ENCODE peak calls at places on chromosome 5, in four cellular contexts. L is neuronal stem cell, E is H9, Q is GM23248. H is an unnamed sample.

GRCh38 chr5:5317976-5318375 is 104.5 kb upstream of the ICE1 start:
- DNase-seq in L (no peak), E (no peak), Q (no peak), H (no peak)

GRCh38 chr5:54956922-54957321 is 28.5 kb downstream of the ESM1 start:
- DNase-seq in L (no peak), E (no peak), Q (no peak), H (no peak)

GRCh38 chr5:157267766-157268480 is 2.0 kb downstream of the CYFIP2 start:
- DNase-seq in L (no peak), E (no peak), Q (no peak), H (no peak)

GRCh38 chr5:173714551-173715428 is 98.3 kb upstream of the BOD1 start:
- DNase-seq in L (no peak), E (no peak), Q (peak), H (no peak)

GRCh38 chr5:79133657-79134451 is 22.2 kb downstream of the BHMT start:
- DNase-seq in L (peak), E (peak), Q (peak), H (peak)

GRCh38 chr5:177393206-177393765 is 7.2 kb downstream of the PFN3 start:
- DNase-seq in L (no peak), E (no peak), Q (no peak), H (no peak)

GRCh38 chr5:9712506-9713285 is 82.5 kb upstream of the TAS2R1 start:
- DNase-seq in L (no peak), E (no peak), Q (peak), H (no peak)

GRCh38 chr5:76401801-76402250 is 1.3 kb upstream of the IQGAP2 start:
- DNase-seq in L (no peak), E (no peak), Q (no peak), H (no peak)

GRCh38 chr5:82593481-82593880 is 315.3 kb upstream of the RPS23 start:
- DNase-seq in L (no peak), E (no peak), Q (peak), H (no peak)

GRCh38 chr5:145072880-145073279 is 762.3 kb downstream of the PRELID2 start:
- DNase-seq in L (peak), E (no peak), Q (no peak), H (no peak)

GRCh38 chr5:135058326-135058725 is 24.3 kb upstream of the PITX1 start:
- DNase-seq in L (no peak), E (no peak), Q (no peak), H (no peak)

GRCh38 chr5:10663531-10664183 is 97.4 kb downstream of the DAP start:
- DNase-seq in L (no peak), E (no peak), Q (peak), H (peak)

GRCh38 chr5:135800656-135801055 is 33.8 kb upstream of the SLC25A48 start:
- DNase-seq in L (no peak), E (no peak), Q (no peak), H (no peak)

GRCh38 chr5:133338504-133339355 is 273.6 kb downstream of the FSTL4 start:
- DNase-seq in L (no peak), E (no peak), Q (no peak), H (no peak)

GRCh38 chr5:141003026-141003425 is 36.8 kb downstream of the PCDHAC2 start:
- DNase-seq in L (no peak), E (no peak), Q (no peak), H (no peak)

GRCh38 chr5:136408996-136409395 is 43.7 kb upstream of the TRPC7 start:
- DNase-seq in L (no peak), E (no peak), Q (no peak), H (no peak)

GRCh38 chr5:35230043-35230611 is at the start of gene PRLR:
- DNase-seq in L (no peak), E (peak), Q (peak), H (peak)

GRCh38 chr5:9482381-9482780 is 63.5 kb downstream of the SEMA5A start:
- DNase-seq in L (no peak), E (no peak), Q (no peak), H (no peak)

GRCh38 chr5:50595199-50595598 is 71.2 kb upstream of the PARP8 start:
- DNase-seq in L (no peak), E (no peak), Q (peak), H (no peak)

GRCh38 chr5:74889523-74890105 is 23.4 kb upstream of the FAM169A start:
- DNase-seq in L (no peak), E (no peak), Q (no peak), H (no peak)

GRCh38 chr5:10432059-10433008 is 9.3 kb upstream of the ROPN1L start:
- DNase-seq in L (no peak), E (no peak), Q (no peak), H (no peak)

GRCh38 chr5:15206133-15206532 is 293.8 kb upstream of the FBXL7 start:
- DNase-seq in L (no peak), E (no peak), Q (no peak), H (no peak)

GRCh38 chr5:95930541-95930940 is 31.1 kb downstream of the ELL2 start:
- DNase-seq in L (no peak), E (no peak), Q (peak), H (no peak)

GRCh38 chr5:144460608-144461007 is 289.9 kb downstream of the KCTD16 start:
- DNase-seq in L (no peak), E (no peak), Q (no peak), H (no peak)

GRCh38 chr5:173055722-173055982 is 500 bp upstream of the CREBRF start:
- DNase-seq in L (no peak), E (no peak), Q (peak), H (peak)

GRCh38 chr5:144237851-144238250 is 67.2 kb downstream of the KCTD16 start:
- DNase-seq in L (no peak), E (no peak), Q (peak), H (no peak)

GRCh38 chr5:52443187-52443586 is 344.5 kb upstream of the ITGA1 start:
- DNase-seq in L (no peak), E (no peak), Q (no peak), H (no peak)

GRCh38 chr5:96315431-96315830 is 117.6 kb downstream of the PCSK1 start:
- DNase-seq in L (no peak), E (no peak), Q (no peak), H (no peak)

GRCh38 chr5:142617416-142617815 is 68.5 kb downstream of the FGF1 start:
- DNase-seq in L (no peak), E (no peak), Q (no peak), H (no peak)
- H2AFZ ChIP-seq in L (no peak), E (no peak), Q (no peak), H (no peak)

DNA sequence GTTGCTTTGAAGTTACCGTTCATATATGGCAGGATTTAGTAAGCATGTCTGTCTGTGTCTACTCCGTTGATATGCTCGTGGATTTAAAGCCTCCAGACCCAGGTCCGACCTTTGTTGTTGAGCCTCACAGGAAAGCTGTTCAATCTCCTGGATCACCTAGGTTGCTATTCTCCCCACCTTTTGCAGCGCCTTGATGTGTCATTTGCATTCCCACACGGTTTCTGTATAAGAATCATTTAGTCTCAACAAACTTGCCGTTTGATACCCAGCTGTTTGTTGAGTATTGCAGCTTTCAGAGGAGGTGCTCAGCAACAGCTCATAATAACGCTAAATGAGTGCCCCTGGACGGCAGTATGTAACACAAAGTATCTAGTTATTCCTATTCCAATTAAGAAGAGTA is 1.2 kb upstream of the ADGRV1 start:
- DNase-seq in L (peak), E (no peak), Q (no peak), H (no peak)
- H2AFZ ChIP-seq in L (peak), E (no peak), Q (no peak), H (no peak)

DNA sequence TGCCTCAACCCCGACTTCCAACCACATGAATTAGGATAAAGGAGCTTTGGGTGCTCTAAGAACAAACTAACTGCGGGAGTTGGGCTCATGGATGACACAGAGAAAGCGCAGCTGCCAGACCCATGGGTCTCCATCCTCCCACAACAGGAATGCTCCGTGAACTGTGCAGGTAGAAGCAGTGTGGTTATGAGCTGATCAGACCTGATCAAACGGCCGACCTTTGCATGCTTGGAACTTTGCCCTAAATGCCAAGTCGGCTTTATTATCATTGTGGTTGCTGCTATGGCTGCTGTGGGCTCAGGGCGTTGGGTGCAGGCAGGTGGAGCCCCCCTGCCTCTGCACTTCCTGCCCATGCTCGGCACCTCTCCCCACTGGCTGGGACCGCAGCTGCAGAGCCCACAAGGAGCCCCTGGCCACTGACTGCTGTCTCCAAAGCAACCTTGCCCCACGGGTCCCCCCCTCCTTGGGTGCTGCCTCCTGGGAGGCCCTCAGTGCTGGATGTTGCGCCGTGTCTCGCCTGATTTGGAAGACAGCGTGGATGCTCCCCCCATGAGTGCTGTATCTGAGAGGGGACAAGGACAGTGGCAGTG is 2.6 kb upstream of the SLC6A3 start:
- DNase-seq in L (no peak), E (no peak), Q (no peak), H (no peak)
- H2AFZ ChIP-seq in L (no peak), E (no peak), Q (no peak), H (no peak)

GRCh38 chr5:87195616-87196015 is 72.1 kb upstream of the RASA1 start:
- DNase-seq in L (no peak), E (no peak), Q (peak), H (no peak)

GRCh38 chr5:87190687-87191086 is 77.0 kb upstream of the RASA1 start:
- DNase-seq in L (no peak), E (no peak), Q (no peak), H (no peak)

GRCh38 chr5:87190041-87190440 is 77.6 kb upstream of the RASA1 start:
- DNase-seq in L (no peak), E (no peak), Q (no peak), H (no peak)

GRCh38 chr5:87191645-87192044 is 76.0 kb upstream of the RASA1 start:
- DNase-seq in L (no peak), E (no peak), Q (no peak), H (no peak)

GRCh38 chr5:87195104-87195581 is 72.5 kb upstream of the RASA1 start:
- DNase-seq in L (no peak), E (no peak), Q (peak), H (no peak)
- H2AFZ ChIP-seq in L (no peak), E (no peak), Q (peak), H (no peak)

GRCh38 chr5:67520161-67520886 is 323.7 kb upstream of the CD180 start:
- DNase-seq in L (no peak), E (no peak), Q (no peak), H (no peak)
- H2AFZ ChIP-seq in L (peak), E (no peak), Q (no peak), H (no peak)

GRCh38 chr5:112141582-112141981 is 277.5 kb downstream of the EPB41L4A start:
- DNase-seq in L (no peak), E (no peak), Q (no peak), H (no peak)
- H2AFZ ChIP-seq in L (peak), E (no peak), Q (no peak), H (no peak)

DNA sequence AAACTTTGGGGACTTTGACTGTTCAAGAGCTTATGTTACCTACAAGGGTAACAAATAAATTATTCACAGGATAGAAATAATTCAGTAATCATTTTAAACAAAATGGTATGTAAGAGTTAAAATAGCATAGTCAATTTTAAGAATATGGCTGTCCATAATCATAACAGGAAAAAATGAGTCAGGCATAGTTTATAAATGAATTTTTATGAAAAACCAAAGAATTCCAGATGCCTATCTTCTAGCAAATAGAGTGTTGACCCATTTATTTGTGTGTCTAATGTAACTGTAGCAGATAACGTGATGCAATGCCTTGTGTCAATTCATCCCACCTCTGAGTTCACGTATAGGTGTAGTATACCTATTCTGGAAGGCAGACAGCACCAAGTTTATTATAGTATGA is 169.7 kb upstream of the CDH9 start:
- DNase-seq in L (no peak), E (no peak), Q (no peak), H (no peak)
- H2AFZ ChIP-seq in L (no peak), E (no peak), Q (no peak), H (no peak)

GRCh38 chr5:150904479-150905311 is at the start of gene ZNF300:
- DNase-seq in L (peak), E (peak), Q (peak), H (peak)
- H2AFZ ChIP-seq in L (peak), E (peak), Q (peak), H (peak)

GRCh38 chr5:107310181-107310580 is 360.6 kb downstream of the EFNA5 start:
- DNase-seq in L (no peak), E (no peak), Q (no peak), H (no peak)

GRCh38 chr5:107313921-107314320 is 356.8 kb downstream of the EFNA5 start:
- DNase-seq in L (no peak), E (no peak), Q (no peak), H (no peak)

GRCh38 chr5:107319921-107320320 is 350.8 kb downstream of the EFNA5 start:
- DNase-seq in L (no peak), E (no peak), Q (no peak), H (no peak)

GRCh38 chr5:107313098-107313497 is 357.6 kb downstream of the EFNA5 start:
- DNase-seq in L (no peak), E (no peak), Q (no peak), H (no peak)

DNA sequence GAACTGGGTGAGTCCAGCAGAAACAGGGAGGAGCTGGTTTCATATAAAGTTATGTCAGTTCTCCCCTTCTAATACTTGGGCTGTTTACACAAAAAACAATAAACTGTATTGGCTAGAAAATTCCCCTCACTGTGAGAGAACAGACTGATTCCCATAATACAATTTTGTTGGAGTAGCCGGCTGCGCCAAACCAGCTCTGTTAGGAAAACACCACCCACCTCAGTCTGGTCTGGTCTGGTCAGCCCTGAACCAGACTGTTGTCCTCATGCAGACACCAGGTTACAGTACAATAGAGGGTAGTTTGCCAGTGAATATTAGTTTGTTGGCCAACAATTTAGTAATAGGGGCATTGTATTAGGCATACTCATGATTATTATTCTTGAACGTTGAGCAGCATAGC is 356.4 kb downstream of the EFNA5 start:
- DNase-seq in L (no peak), E (no peak), Q (no peak), H (no peak)
- H2AFZ ChIP-seq in L (peak), E (no peak), Q (no peak), H (no peak)

DNA sequence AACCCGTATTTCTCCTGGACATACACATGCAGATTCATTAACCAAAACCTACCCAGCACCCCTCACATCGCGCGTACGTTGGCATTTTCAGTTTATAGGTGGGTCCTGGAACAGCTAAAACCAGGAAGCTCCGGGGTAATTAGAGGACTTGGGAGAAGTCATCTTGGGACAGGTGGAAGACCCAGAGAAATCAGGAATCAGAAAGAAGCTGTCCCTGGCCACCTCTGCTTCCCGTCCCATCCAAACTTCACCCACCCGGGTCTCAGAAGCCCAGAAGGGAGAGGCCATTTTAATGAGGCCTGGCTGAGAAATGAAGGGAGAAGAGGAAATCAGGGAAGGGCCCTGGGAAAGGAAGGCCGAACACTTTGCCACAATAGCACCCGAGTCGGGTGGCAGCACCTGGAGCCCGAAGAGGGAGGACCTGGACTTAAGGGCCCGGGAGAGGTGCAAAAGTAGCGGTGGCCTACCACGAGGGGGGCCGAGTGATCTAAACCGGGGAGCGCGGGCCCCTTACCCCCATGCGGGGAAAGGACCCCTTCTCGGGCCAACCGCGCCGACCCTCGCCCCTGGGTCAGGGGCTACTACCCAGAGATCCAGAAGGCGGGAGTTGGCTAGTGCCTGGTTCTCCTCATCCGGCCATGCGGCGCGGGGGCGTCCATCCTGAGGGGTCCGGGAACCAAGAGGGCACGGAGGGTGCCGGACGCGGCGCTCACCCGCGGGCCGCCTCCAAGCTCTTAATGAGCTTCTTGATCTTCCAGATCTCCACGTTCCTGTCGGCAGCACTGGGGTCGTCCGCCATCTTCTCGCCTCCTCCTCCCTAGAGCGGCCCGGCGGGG is 698 bp downstream of the ETF1 start:
- DNase-seq in L (no peak), E (no peak), Q (peak), H (no peak)
- H2AFZ ChIP-seq in L (peak), E (no peak), Q (peak), H (no peak)

H was measured in HepG2.